ENCODE peak calls at places on chromosomes 11 and 22, in four cellular contexts. Z is GM23248, D is mammary epithelial cell, X is H1. M is an unnamed sample.

GRCh38 chr11:2707736-2708135 is 7.9 kb upstream of the KCNQ1OT1 start:
- DNase-seq in Z (no peak), D (no peak), X (no peak), M (no peak)

GRCh38 chr11:87659807-87660206 is 515.4 kb downstream of the RAB38 start:
- DNase-seq in X (no peak), D (no peak), Z (no peak), M (no peak)

GRCh38 chr22:46036558-46037408 is 59.8 kb upstream of the WNT7B start:
- DNase-seq in D (peak; percentile 63), Z (peak; percentile 44), X (no peak), M (peak; percentile 57)

GRCh38 chr11:66904055-66904454 is 47.2 kb downstream of the LRFN4 start:
- DNase-seq in D (peak; percentile 48), Z (no peak), X (no peak), M (peak; percentile 83)

GRCh38 chr11:73426184-73426845 is 50.1 kb downstream of the RELT start:
- DNase-seq in Z (peak; percentile 24), X (no peak), D (no peak), M (no peak)

GRCh38 chr11:122213111-122213510 is 97.1 kb upstream of the BLID start:
- DNase-seq in D (no peak), Z (no peak), X (no peak), M (no peak)

GRCh38 chr22:43521716-43522115 is 109.9 kb downstream of the MPPED1 start:
- DNase-seq in D (peak; percentile 71), Z (no peak), X (no peak), M (peak; percentile 85)

GRCh38 chr11:67416416-67417335 is 1.2 kb downstream of the CARNS1 start:
- DNase-seq in Z (peak; percentile 37), X (no peak), D (no peak), M (peak; percentile 34)

GRCh38 chr11:28836285-28837081 is 728.3 kb downstream of the METTL15 start:
- DNase-seq in D (peak; percentile 88), Z (peak; percentile 93), X (no peak), M (peak; percentile 90)

GRCh38 chr11:37560346-37560745 is 962.3 kb upstream of the RAG2 start:
- DNase-seq in X (no peak), D (peak; percentile 69), Z (no peak), M (peak; percentile 52)

GRCh38 chr22:36331306-36331911 is 56.4 kb downstream of the MYH9 start:
- DNase-seq in Z (peak; percentile 94), D (peak; percentile 97), X (no peak), M (peak; percentile 96)

GRCh38 chr11:102468636-102469195 is 16.2 kb upstream of the TMEM123 start:
- DNase-seq in D (no peak), X (no peak), Z (peak; percentile 35), M (no peak)

GRCh38 chr22:22709719-22710445 is 65.5 kb downstream of the GGTLC2 start:
- DNase-seq in X (peak; percentile 87), D (no peak), Z (peak; percentile 27), M (peak; percentile 18)

GRCh38 chr11:131897976-131898375 is 527.6 kb downstream of the NTM start:
- DNase-seq in X (no peak), D (no peak), Z (no peak), M (no peak)

GRCh38 chr11:2193099-2193886 is 21.7 kb upstream of the TH start:
- DNase-seq in Z (no peak), X (no peak), D (no peak), M (no peak)

GRCh38 chr11:67400251-67400941 is 1.3 kb downstream of the PPP1CA start:
- DNase-seq in D (no peak), Z (peak; percentile 52), X (no peak), M (no peak)

GRCh38 chr22:43078522-43078921 is 10.7 kb downstream of the TTLL1 start:
- DNase-seq in Z (no peak), X (no peak), D (no peak), M (no peak)

GRCh38 chr11:17812286-17813187 is 78.0 kb downstream of the KCNC1 start:
- DNase-seq in Z (no peak), X (no peak), D (no peak), M (peak; percentile 40)

GRCh38 chr22:38313384-38313955 is 3.8 kb downstream of the CSNK1E start:
- DNase-seq in X (no peak), Z (peak; percentile 84), D (peak; percentile 90), M (peak; percentile 73)

GRCh38 chr11:69909561-69910518 is 90.6 kb upstream of the FGF3 start:
- DNase-seq in Z (peak; percentile 22), D (no peak), X (peak; percentile 77), M (peak; percentile 37)

GRCh38 chr11:107777094-107777493 is 65.2 kb upstream of the SLN start:
- DNase-seq in D (no peak), Z (no peak), X (no peak), M (no peak)

GRCh38 chr11:14861680-14862079 is 30.4 kb downstream of the CYP2R1 start:
- DNase-seq in Z (no peak), D (no peak), X (no peak), M (no peak)

GRCh38 chr11:62721994-62722393 is 5.3 kb downstream of the HNRNPUL2 start:
- DNase-seq in D (no peak), Z (peak; percentile 36), X (no peak), M (peak; percentile 40)

GRCh38 chr11:19962795-19963163 is 197.5 kb downstream of the DBX1 start:
- DNase-seq in D (peak; percentile 19), Z (peak; percentile 90), X (no peak), M (no peak)
- H3K4me1 ChIP-seq in D (peaks cover 7% of the 10 kb centered on the region), Z (peaks cover 17% of the 10 kb centered on the region), X (no peaks in the 10 kb centered on the region), M (peaks cover 4% of the 10 kb centered on the region)

DNA sequence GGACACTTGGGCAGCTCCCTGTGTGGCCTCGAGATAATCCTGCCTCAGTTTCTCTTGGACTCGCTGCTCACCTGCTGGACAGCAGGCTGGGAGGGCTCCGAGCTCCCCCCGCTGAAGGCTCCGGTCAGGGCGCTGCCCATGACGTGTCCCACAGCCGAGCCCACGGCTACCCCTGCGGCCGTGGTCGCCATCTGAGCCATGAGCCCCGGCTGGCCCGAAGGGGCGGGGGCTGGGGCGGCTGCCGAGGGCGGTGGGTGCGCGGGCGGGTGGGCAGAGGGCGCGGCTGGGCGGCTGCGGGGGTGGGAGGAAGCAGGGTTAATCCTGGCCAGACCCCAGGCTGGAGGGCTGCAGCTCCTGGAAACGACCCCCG is 484 bp downstream of the CHCHD10 start:
- DNase-seq in D (no peak), Z (no peak), X (no peak), M (no peak)
- H2AFZ ChIP-seq in D (peak overlapping the region; percentile 99), Z (peak overlapping the region; percentile 94), X (no peak overlapping the region), M (peak overlapping the region; percentile 99)

GRCh38 chr11:46649180-46649738 is 31.9 kb downstream of the ATG13 start:
- DNase-seq in D (peak; percentile 65), Z (peak; percentile 92), X (no peak), M (peak; percentile 55)
- H3K4me1 ChIP-seq in D (no peaks in the 10 kb centered on the region), Z (peaks cover 22% of the 10 kb centered on the region), X (no peaks in the 10 kb centered on the region), M (peaks cover 10% of the 10 kb centered on the region)

GRCh38 chr11:82757660-82758301 is 24.1 kb upstream of the FAM181B start:
- DNase-seq in Z (no peak), X (no peak), D (no peak), M (no peak)
- H2AFZ ChIP-seq in Z (no peak overlapping the region), X (no peak overlapping the region), D (no peak overlapping the region), M (no peak overlapping the region)

GRCh38 chr11:63906087-63906486 is 10.9 kb downstream of the RCOR2 start:
- DNase-seq in D (no peak), X (no peak), Z (no peak), M (no peak)
- H3K4me1 ChIP-seq in D (no peaks in the 10 kb centered on the region), X (peaks cover 47% of the 10 kb centered on the region), Z (no peaks in the 10 kb centered on the region), M (no peaks in the 10 kb centered on the region)

GRCh38 chr11:119450590-119450989 is 27.6 kb upstream of the THY1 start:
- DNase-seq in D (no peak), X (no peak), Z (peak; percentile 17), M (no peak)
- H2AFZ ChIP-seq in D (no peak overlapping the region), X (peak overlapping the region; percentile 13), Z (peak overlapping the region; percentile 32), M (no peak overlapping the region)